ENCODE peak calls at places on chromosome 2, in six cellular contexts. G is lower lobe of right lung, F is pancreas, U is IMR-90, L is fibroblast of lung, S is spleen. X is an unnamed sample.

GRCh38 chr2:238729261-238729935 is 118.5 kb upstream of the TWIST2 start:
- DNase-seq in L (no peak), S (no peak), U (no peak), F (no peak), G (no peak), X (no peak)

GRCh38 chr2:119694470-119694993 is 15.5 kb downstream of the TMEM177 start:
- DNase-seq in S (peak), U (no peak), F (no peak), L (no peak), G (no peak), X (no peak)

GRCh38 chr2:150169230-150169629 is 318.2 kb downstream of the RND3 start:
- DNase-seq in S (no peak), L (peak), G (no peak), F (peak), U (peak), X (no peak)

GRCh38 chr2:215918901-215919585 is 94.3 kb downstream of the MREG start:
- DNase-seq in L (no peak), S (no peak), U (no peak), G (no peak), F (no peak), X (no peak)

GRCh38 chr2:8379134-8379533 is 302.7 kb upstream of the ID2 start:
- DNase-seq in U (no peak), L (no peak), S (no peak), F (no peak), G (no peak), X (no peak)

GRCh38 chr2:7567646-7568045 is 650.4 kb downstream of the RNF144A start:
- DNase-seq in S (peak), G (no peak), U (no peak), L (no peak), F (no peak), X (no peak)

GRCh38 chr2:120994301-120994700 is 258.6 kb downstream of the GLI2 start:
- DNase-seq in F (peak), S (peak), L (no peak), U (no peak), G (no peak), X (no peak)

GRCh38 chr2:65432227-65433190 is at the start of gene SPRED2:
- DNase-seq in U (peak), L (peak), S (peak), F (peak), G (peak), X (peak)

GRCh38 chr2:109486711-109487130 is 127.0 kb downstream of the SEPTIN10 start:
- DNase-seq in F (no peak), G (no peak), U (no peak), S (no peak), L (no peak), X (no peak)

GRCh38 chr2:119914266-119914665 is 98.6 kb upstream of the EPB41L5 start:
- DNase-seq in L (no peak), F (no peak), U (peak), S (no peak), G (no peak), X (no peak)

GRCh38 chr2:207970138-207970824 is 55.0 kb downstream of the PLEKHM3 start:
- DNase-seq in L (no peak), G (no peak), S (no peak), F (no peak), U (no peak), X (no peak)

DNA sequence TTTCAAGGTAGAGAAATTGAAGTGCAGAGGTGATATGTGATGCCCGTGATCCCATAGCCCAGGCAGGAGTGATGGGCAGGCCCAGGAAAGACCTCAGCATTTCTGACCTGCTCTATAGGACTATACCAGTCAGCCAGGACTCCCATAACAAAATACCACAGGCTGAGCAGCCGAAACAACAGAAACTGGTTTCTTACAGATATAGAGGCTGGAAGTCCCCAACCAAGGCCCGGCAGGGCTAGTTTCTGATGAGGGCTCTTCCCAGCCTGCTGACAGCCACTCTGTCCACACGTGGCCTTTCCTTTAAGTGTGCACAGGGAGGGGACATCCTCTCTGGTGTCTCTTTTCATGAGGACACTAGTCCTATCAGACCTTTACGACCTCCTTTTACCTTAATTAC is 104.2 kb upstream of the AGAP1 start:
- DNase-seq in F (no peak), S (no peak), G (no peak), L (no peak), U (no peak), X (no peak)
- TF ChIP-seq CTCF in F (no peak), S (no peak), G (no peak), L (no peak), U (no peak), X (no peak)

DNA sequence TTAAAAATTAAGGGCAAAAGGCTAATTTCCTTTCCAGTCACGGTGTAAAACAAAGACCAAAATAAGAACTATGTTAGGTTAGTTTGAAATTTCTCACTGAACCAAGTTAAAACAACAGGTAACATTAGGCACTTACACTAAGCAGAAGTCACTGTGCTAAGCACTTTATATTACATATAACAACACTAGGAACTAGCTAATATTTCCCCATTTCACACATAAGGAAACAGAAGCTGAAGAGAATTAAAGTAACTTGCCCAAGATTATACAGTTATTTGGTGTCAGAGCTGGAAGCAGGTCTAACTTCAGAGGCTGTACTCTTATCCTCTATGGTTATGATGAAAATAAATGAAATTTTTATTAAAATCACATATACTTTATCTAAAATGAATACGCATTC is 6.0 kb downstream of the ITSN2 start:
- DNase-seq in F (no peak), G (no peak), S (no peak), L (no peak), U (no peak), X (no peak)
- H3K27ac ChIP-seq in F (no peak), G (no peak), S (peak), L (no peak), U (no peak), X (no peak)

DNA sequence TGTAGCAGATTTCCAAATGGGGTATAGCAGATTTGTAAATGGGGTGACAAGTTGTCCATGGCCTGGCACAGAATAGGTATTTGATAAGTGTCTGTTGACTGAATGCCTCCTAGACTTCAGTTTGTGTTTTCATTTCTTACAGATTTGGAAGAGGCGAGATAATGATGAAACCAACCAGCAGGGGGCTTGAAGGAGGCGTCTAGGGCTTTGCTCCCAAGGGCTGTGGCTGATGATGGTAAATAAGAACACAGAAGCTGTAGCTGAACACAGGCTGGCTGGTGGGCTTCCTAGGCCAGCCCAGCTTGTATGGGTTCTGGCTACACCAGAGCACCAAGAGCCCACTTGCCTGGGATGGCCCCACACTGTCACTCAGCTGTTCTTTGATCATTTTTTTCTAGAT is 19.4 kb downstream of the SFTPB start:
- DNase-seq in F (no peak), S (no peak), G (no peak), L (peak), U (peak), X (no peak)
- TF ChIP-seq CTCF in F (no peak), S (no peak), G (peak), L (peak), U (peak), X (no peak)

DNA sequence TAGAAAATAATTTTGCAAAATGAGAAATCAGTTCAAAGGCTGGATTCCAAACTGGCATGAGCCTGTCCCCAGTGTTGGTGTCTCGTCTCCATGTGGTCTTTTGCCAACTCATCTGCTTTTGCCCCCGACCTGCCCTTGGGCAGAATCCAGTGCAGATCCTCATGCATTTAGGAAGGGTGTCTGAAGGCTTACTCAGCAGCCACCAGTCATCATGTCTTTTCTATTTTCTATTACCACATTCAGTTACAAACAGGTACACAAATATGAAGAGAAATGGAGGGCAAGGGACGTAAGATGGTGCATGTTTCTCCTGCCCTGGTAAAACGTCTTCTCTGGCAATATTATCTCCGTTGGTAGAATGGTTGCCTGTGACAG is 43.5 kb downstream of the E2F6 start:
- DNase-seq in L (no peak), F (no peak), S (no peak), U (no peak), G (no peak), X (no peak)
- H3K27ac ChIP-seq in L (no peak), F (no peak), S (no peak), U (no peak), G (no peak), X (no peak)

DNA sequence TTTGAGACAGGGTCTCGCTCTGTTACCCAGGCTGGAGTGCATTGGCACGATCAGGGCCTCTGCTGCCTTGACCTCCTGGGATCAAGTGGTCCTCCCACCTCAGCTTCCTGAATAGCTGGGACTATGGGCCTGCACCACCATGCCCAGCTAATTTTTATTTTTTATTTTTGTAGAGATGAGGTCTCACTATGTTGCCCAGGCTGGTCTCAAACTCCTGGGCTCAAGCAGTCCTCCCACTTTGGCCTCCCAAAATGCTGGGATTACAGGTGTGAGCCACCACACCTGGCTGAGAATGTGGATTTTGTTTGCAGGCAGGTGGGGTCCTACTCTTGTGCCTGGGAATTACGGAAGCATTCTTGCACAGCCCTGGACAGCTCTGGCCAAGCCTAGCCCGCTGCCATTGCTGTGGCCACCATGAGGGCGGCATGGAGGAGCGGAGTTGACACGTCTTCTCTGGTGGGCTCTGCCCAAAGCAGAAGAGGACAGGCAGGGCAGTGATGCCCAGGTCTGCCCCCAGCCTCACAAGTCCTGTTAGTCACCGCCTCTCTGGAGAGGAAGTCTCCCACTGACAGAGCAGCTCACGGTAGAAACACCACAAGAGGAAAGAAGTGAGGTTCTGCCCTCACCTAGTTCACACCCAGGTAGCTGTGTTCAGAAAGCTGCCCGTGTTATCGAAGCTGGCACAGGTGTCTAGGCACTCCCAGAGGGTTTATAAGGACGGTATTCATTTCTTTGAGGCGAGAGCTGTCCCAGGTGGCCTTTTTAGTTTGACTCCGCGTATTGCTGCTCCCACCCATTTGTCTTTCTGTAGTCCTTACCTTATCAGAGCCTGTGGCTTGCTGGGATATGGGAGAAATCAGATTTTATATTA is 46.2 kb downstream of the ARMC9 start:
- DNase-seq in S (no peak), F (no peak), G (no peak), U (no peak), L (no peak), X (no peak)
- TF ChIP-seq CTCF in S (no peak), F (no peak), G (no peak), U (no peak), L (no peak), X (no peak)

GRCh38 chr2:27887830-27888229 is 2.4 kb downstream of the RBKS start:
- DNase-seq in S (no peak), G (no peak), U (no peak), L (no peak), F (no peak), X (no peak)
- H3K27ac ChIP-seq in S (peak), G (no peak), U (no peak), L (no peak), F (no peak), X (no peak)

DNA sequence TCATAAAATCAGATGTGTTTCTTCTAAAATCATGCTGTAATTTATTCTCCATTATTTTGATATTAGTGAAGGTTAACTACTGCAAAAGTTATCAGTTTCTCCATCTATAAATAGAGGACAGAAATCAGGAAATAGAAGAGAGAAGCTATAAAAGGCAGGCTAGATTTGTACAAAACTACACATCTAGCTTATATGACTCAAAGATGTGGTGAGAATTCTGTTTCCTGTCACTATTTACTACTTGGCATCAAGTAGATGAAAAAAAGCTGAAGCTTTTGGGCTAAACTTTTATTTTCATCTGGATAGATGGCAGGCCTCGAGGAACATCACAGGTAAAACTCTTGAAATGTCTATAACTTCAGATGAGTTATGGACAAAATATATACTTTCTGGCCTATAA is 49.8 kb upstream of the NAB1 start:
- DNase-seq in S (no peak), U (no peak), F (no peak), L (no peak), G (no peak), X (no peak)
- TF ChIP-seq CTCF in S (no peak), U (no peak), F (no peak), L (no peak), G (no peak), X (no peak)

GRCh38 chr2:152335016-152335850 is at the start of gene FMNL2:
- DNase-seq in S (peak), F (peak), U (peak), G (peak), L (peak), X (peak)
- H3K27ac ChIP-seq in S (peak), F (peak), U (peak), G (peak), L (peak), X (peak)

X was measured in dorsolateral prefrontal cortex.